ENCODE peak calls at places on chromosomes 3 and 15, in six cellular contexts. J, G, L, I, D and W are unnamed samples.

GRCh38 chr3:57464801-57465200 is 79.3 kb downstream of the DNAH12 start:
- DNase-seq in G (no peak), I (no peak), J (no peak), D (no peak), L (no peak), W (no peak)

GRCh38 chr3:113104746-113105479 is 106.4 kb upstream of the BOC start:
- DNase-seq in J (peak; percentile 22), D (no peak), G (no peak), L (no peak), I (no peak), W (no peak)

GRCh38 chr15:44623178-44623577 is 40.3 kb downstream of the SPG11 start:
- DNase-seq in G (no peak), D (no peak), L (no peak), I (no peak), J (no peak), W (no peak)

GRCh38 chr3:141240290-141241247 is 8.9 kb downstream of the PXYLP1 start:
- DNase-seq in I (no peak), D (no peak), G (no peak), J (no peak), L (no peak), W (peak; percentile 53)

GRCh38 chr3:183224581-183224980 is 28.5 kb upstream of the B3GNT5 start:
- DNase-seq in J (no peak), L (no peak), G (no peak), D (no peak), I (no peak), W (no peak)

GRCh38 chr3:53885239-53885638 is 3.3 kb upstream of the ACTR8 start:
- DNase-seq in J (no peak), I (no peak), D (no peak), G (no peak), L (no peak), W (no peak)

GRCh38 chr3:154971771-154972326 is 108.3 kb upstream of the MME start:
- DNase-seq in I (no peak), G (peak; percentile 91), J (no peak), D (no peak), L (no peak), W (peak; percentile 44)

GRCh38 chr15:67033521-67033920 is 31.9 kb upstream of the SMAD3 start:
- DNase-seq in I (peak; percentile 10), G (no peak), J (no peak), L (no peak), D (no peak), W (no peak)

GRCh38 chr3:117903226-117903625 is 1131.4 kb downstream of the IGSF11 start:
- DNase-seq in D (no peak), G (no peak), I (no peak), J (no peak), L (no peak), W (peak; percentile 37)

GRCh38 chr15:87755226-87755625 is 501.3 kb downstream of the NTRK3 start:
- DNase-seq in G (no peak), L (no peak), I (no peak), D (no peak), J (no peak), W (no peak)

GRCh38 chr3:15630646-15631350 is 29.3 kb downstream of the BTD start:
- DNase-seq in L (no peak), I (no peak), D (no peak), J (no peak), G (no peak), W (no peak)

GRCh38 chr3:197430961-197431910 is 124.5 kb downstream of the BDH1 start:
- DNase-seq in G (peak; percentile 48), L (no peak), J (no peak), I (no peak), D (no peak), W (no peak)

GRCh38 chr3:39154323-39155021 is 1.1 kb upstream of the CSRNP1 start:
- DNase-seq in D (no peak), L (no peak), I (no peak), J (peak; percentile 49), G (no peak), W (no peak)

GRCh38 chr3:23094890-23095462 is 108.2 kb upstream of the UBE2E2 start:
- DNase-seq in I (no peak), G (no peak), D (no peak), J (no peak), L (no peak), W (peak; percentile 59)

GRCh38 chr3:18189651-18190050 is 235.5 kb downstream of the SATB1 start:
- DNase-seq in L (no peak), J (no peak), D (no peak), I (no peak), G (peak; percentile 67), W (peak; percentile 81)

GRCh38 chr3:149414557-149415231 is 37.2 kb upstream of the TM4SF1 start:
- DNase-seq in D (no peak), J (no peak), L (no peak), G (no peak), I (no peak), W (no peak)

GRCh38 chr15:69190504-69190903 is 30.1 kb downstream of the GLCE start:
- DNase-seq in J (no peak), I (no peak), D (no peak), G (no peak), L (no peak), W (no peak)